ENCODE peak calls at places on chromosomes 6 and 20, in nine cellular contexts. One of them, this sample, is unnamed.

GRCh38 chr20:59002874-59003399 is 4.1 kb downstream of the CTSZ start:
- DNase-seq in tibial nerve: no peak
- DNase-seq in body of pancreas: no peak
- DNase-seq in HFFc6: no peak
- DNase-seq in adrenal gland: no peak
- DNase-seq in ovary: no peak
- DNase-seq in dorsolateral prefrontal cortex: no peak
- DNase-seq in endothelial cell: no peak
- DNase-seq in psoas muscle: no peak
- DNase-seq in this sample: no peak

GRCh38 chr20:48236485-48237055 is 451.3 kb upstream of the SULF2 start:
- DNase-seq in tibial nerve: no peak
- DNase-seq in endothelial cell: no peak
- DNase-seq in psoas muscle: no peak
- DNase-seq in ovary: no peak
- DNase-seq in body of pancreas: no peak
- DNase-seq in adrenal gland: no peak
- DNase-seq in HFFc6: no peak
- DNase-seq in dorsolateral prefrontal cortex: no peak
- DNase-seq in this sample: no peak

GRCh38 chr6:117504478-117505144 is 22.1 kb downstream of the DCBLD1 start:
- DNase-seq in adrenal gland: no peak
- DNase-seq in psoas muscle: no peak
- DNase-seq in endothelial cell: no peak
- DNase-seq in body of pancreas: no peak
- DNase-seq in ovary: no peak
- DNase-seq in dorsolateral prefrontal cortex: no peak
- DNase-seq in tibial nerve: no peak
- DNase-seq in HFFc6: no peak
- DNase-seq in this sample: no peak

GRCh38 chr6:22028403-22028802 is 268.4 kb downstream of the PRL start:
- DNase-seq in body of pancreas: no peak
- DNase-seq in tibial nerve: no peak
- DNase-seq in adrenal gland: no peak
- DNase-seq in ovary: no peak
- DNase-seq in endothelial cell: no peak
- DNase-seq in dorsolateral prefrontal cortex: no peak
- DNase-seq in psoas muscle: no peak
- DNase-seq in HFFc6: no peak
- DNase-seq in this sample: no peak

GRCh38 chr20:10079964-10080363 is 45.2 kb downstream of the ANKEF1 start:
- DNase-seq in psoas muscle: no peak
- DNase-seq in dorsolateral prefrontal cortex: no peak
- DNase-seq in adrenal gland: no peak
- DNase-seq in tibial nerve: no peak
- DNase-seq in HFFc6: peak
- DNase-seq in ovary: no peak
- DNase-seq in endothelial cell: no peak
- DNase-seq in body of pancreas: peak
- DNase-seq in this sample: no peak

GRCh38 chr6:52537001-52537753 is 39.7 kb downstream of the TRAM2 start:
- DNase-seq in adrenal gland: no peak
- DNase-seq in psoas muscle: no peak
- DNase-seq in ovary: no peak
- DNase-seq in tibial nerve: no peak
- DNase-seq in body of pancreas: no peak
- DNase-seq in dorsolateral prefrontal cortex: no peak
- DNase-seq in HFFc6: no peak
- DNase-seq in endothelial cell: no peak
- DNase-seq in this sample: peak

GRCh38 chr6:50846109-50846859 is 27.6 kb downstream of the TFAP2B start:
- DNase-seq in ovary: no peak
- DNase-seq in psoas muscle: no peak
- DNase-seq in dorsolateral prefrontal cortex: no peak
- DNase-seq in body of pancreas: no peak
- DNase-seq in endothelial cell: no peak
- DNase-seq in HFFc6: no peak
- DNase-seq in adrenal gland: no peak
- DNase-seq in tibial nerve: no peak
- DNase-seq in this sample: no peak

GRCh38 chr6:127494240-127494767 is 24.8 kb downstream of the MTCL3 start:
- DNase-seq in endothelial cell: no peak
- DNase-seq in ovary: no peak
- DNase-seq in body of pancreas: no peak
- DNase-seq in tibial nerve: no peak
- DNase-seq in HFFc6: no peak
- DNase-seq in psoas muscle: no peak
- DNase-seq in dorsolateral prefrontal cortex: no peak
- DNase-seq in adrenal gland: no peak
- DNase-seq in this sample: no peak

GRCh38 chr6:15401120-15401519 is 155.3 kb downstream of the JARID2 start:
- DNase-seq in psoas muscle: no peak
- DNase-seq in endothelial cell: no peak
- DNase-seq in adrenal gland: no peak
- DNase-seq in ovary: no peak
- DNase-seq in body of pancreas: no peak
- DNase-seq in tibial nerve: no peak
- DNase-seq in HFFc6: no peak
- DNase-seq in dorsolateral prefrontal cortex: no peak
- DNase-seq in this sample: no peak

GRCh38 chr6:34888441-34888820 is 589 bp upstream of the TAF11 start:
- DNase-seq in HFFc6: no peak
- DNase-seq in body of pancreas: no peak
- DNase-seq in dorsolateral prefrontal cortex: no peak
- DNase-seq in ovary: no peak
- DNase-seq in endothelial cell: no peak
- DNase-seq in tibial nerve: no peak
- DNase-seq in adrenal gland: no peak
- DNase-seq in psoas muscle: no peak
- DNase-seq in this sample: peak

GRCh38 chr20:20803011-20803410 is 90.6 kb upstream of the RALGAPA2 start:
- DNase-seq in tibial nerve: no peak
- DNase-seq in body of pancreas: no peak
- DNase-seq in dorsolateral prefrontal cortex: no peak
- DNase-seq in ovary: no peak
- DNase-seq in psoas muscle: no peak
- DNase-seq in HFFc6: no peak
- DNase-seq in adrenal gland: no peak
- DNase-seq in endothelial cell: no peak
- DNase-seq in this sample: no peak

GRCh38 chr6:158057213-158057987 is 75.7 kb downstream of the SYNJ2 start:
- DNase-seq in dorsolateral prefrontal cortex: no peak
- DNase-seq in HFFc6: peak
- DNase-seq in tibial nerve: no peak
- DNase-seq in endothelial cell: no peak
- DNase-seq in adrenal gland: peak
- DNase-seq in body of pancreas: no peak
- DNase-seq in ovary: peak
- DNase-seq in psoas muscle: no peak
- DNase-seq in this sample: peak

GRCh38 chr20:44414808-44415207 is 59.3 kb downstream of the HNF4A start:
- DNase-seq in ovary: no peak
- DNase-seq in dorsolateral prefrontal cortex: no peak
- DNase-seq in body of pancreas: no peak
- DNase-seq in psoas muscle: no peak
- DNase-seq in endothelial cell: no peak
- DNase-seq in HFFc6: no peak
- DNase-seq in tibial nerve: no peak
- DNase-seq in adrenal gland: no peak
- DNase-seq in this sample: no peak
- TF ChIP-seq CTCF in ovary: no peak
- TF ChIP-seq CTCF in dorsolateral prefrontal cortex: no peak
- TF ChIP-seq CTCF in body of pancreas: no peak
- TF ChIP-seq CTCF in psoas muscle: no peak
- TF ChIP-seq CTCF in endothelial cell: no peak
- TF ChIP-seq CTCF in HFFc6: no peak
- TF ChIP-seq CTCF in tibial nerve: no peak
- TF ChIP-seq CTCF in adrenal gland: no peak
- TF ChIP-seq CTCF in this sample: no peak

DNA sequence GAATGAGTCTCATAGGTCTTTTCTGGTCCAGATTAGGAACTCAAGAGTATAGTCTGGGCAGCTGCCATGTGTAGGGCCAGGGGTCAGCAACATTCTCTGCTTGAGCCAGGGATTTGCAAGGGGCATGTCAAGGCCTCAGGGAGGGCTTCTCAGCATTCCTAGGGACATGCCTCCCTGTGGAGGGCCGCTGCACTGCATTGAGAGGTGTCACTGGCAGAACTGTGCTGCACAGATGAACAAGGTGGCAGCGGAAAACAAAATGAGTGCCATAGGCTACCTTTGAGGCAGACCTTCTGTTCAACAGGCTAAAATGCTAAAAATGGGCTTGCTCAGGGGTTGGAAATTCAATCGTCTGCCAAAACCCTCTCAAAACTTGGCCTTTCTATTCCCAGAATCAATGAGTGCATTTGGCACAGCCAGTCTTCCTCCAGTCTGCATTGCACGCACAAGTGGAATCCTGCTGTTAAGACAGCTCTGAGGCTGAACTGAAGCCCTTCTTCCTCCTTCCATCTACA is 51.6 kb upstream of the SRPK1 start:
- DNase-seq in tibial nerve: no peak
- DNase-seq in dorsolateral prefrontal cortex: no peak
- DNase-seq in adrenal gland: peak
- DNase-seq in HFFc6: no peak
- DNase-seq in psoas muscle: no peak
- DNase-seq in body of pancreas: no peak
- DNase-seq in ovary: peak
- DNase-seq in endothelial cell: peak
- DNase-seq in this sample: no peak
- TF ChIP-seq CTCF in tibial nerve: no peak
- TF ChIP-seq CTCF in dorsolateral prefrontal cortex: no peak
- TF ChIP-seq CTCF in adrenal gland: no peak
- TF ChIP-seq CTCF in HFFc6: peak
- TF ChIP-seq CTCF in psoas muscle: no peak
- TF ChIP-seq CTCF in body of pancreas: no peak
- TF ChIP-seq CTCF in ovary: no peak
- TF ChIP-seq CTCF in endothelial cell: no peak
- TF ChIP-seq CTCF in this sample: no peak

DNA sequence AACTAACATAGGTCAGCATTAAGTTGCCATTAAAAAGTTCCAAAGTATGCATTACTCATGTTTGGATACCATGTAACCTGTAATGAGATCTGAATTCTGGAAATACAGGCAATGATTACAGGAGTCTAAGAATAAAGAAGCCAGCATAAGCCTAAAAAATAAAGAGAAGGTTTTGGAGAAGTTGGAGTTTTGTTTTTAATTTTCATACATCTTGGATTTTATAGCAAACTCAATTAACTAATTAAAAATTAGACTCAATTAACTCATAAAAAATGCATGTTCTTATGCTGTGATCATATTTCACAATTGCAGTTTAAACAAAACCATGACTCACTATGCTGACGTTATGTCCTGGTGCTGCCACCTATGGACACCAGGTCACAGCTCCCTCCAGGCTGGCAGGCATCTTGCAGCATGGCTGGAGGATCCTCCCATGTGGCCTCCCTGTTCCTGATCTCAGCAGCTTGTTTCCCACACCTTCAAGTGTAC is 648.8 kb upstream of the AGPAT4 start:
- DNase-seq in adrenal gland: peak
- DNase-seq in HFFc6: no peak
- DNase-seq in dorsolateral prefrontal cortex: peak
- DNase-seq in ovary: no peak
- DNase-seq in body of pancreas: peak
- DNase-seq in tibial nerve: no peak
- DNase-seq in psoas muscle: peak
- DNase-seq in endothelial cell: peak
- DNase-seq in this sample: no peak
- TF ChIP-seq CTCF in adrenal gland: peak
- TF ChIP-seq CTCF in HFFc6: no peak
- TF ChIP-seq CTCF in dorsolateral prefrontal cortex: peak
- TF ChIP-seq CTCF in ovary: no peak
- TF ChIP-seq CTCF in body of pancreas: peak
- TF ChIP-seq CTCF in tibial nerve: peak
- TF ChIP-seq CTCF in psoas muscle: peak
- TF ChIP-seq CTCF in endothelial cell: peak
- TF ChIP-seq CTCF in this sample: peak

DNA sequence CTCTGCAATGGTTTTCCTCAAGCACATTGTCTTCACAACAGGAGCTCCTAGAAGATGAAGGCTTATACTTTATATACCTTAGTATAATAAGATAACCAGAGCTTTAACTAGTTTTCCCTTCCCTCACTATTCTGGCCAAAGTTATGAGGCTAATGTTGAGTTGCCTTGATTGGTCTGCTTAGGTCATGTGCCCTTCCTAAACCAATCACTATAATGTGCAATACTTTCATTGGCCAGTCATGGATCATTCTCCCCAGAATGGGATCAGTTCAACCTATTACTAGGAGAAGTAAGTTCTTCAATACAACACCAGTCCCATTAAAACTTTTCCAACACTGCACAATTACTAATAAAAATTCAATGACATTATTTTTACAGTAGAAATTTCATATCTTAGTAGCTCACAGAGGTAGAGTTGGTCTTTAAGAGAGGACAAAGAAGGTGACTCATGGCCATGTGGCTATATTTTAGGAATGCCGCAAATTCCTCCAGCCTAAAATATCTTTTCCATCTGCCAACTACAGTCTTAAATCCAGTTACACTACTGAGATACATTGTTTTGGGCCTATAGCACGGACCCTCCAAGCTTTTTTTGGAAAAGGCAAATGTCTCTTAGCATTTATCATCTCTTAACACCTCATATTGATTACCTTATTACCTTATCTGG is 12.5 kb upstream of the POU3F2 start:
- DNase-seq in ovary: no peak
- DNase-seq in tibial nerve: no peak
- DNase-seq in body of pancreas: no peak
- DNase-seq in endothelial cell: no peak
- DNase-seq in HFFc6: no peak
- DNase-seq in dorsolateral prefrontal cortex: no peak
- DNase-seq in psoas muscle: no peak
- DNase-seq in adrenal gland: no peak
- DNase-seq in this sample: no peak
- TF ChIP-seq CTCF in ovary: no peak
- TF ChIP-seq CTCF in tibial nerve: no peak
- TF ChIP-seq CTCF in body of pancreas: no peak
- TF ChIP-seq CTCF in endothelial cell: no peak
- TF ChIP-seq CTCF in HFFc6: no peak
- TF ChIP-seq CTCF in dorsolateral prefrontal cortex: no peak
- TF ChIP-seq CTCF in psoas muscle: no peak
- TF ChIP-seq CTCF in adrenal gland: no peak
- TF ChIP-seq CTCF in this sample: no peak